ENCODE peak calls at places on chromosome 6, in nine cellular contexts. V is ovary, S is adrenal gland, I is HepG2, K is SJSA1, M is breast epithelium, L is PC-9, Z is upper lobe of right lung, X is IMR-90. C is an unnamed sample. For H3K36me3 and H3K4me1, the result is how much of the 10 kb centered on the place peaks cover.

GRCh38 chr6:107129370-107129925 is 14.1 kb upstream of the BEND3 start:
- DNase-seq in M (no peak), Z (no peak), V (no peak), I (no peak), L (no peak), X (no peak), S (peak), K (no peak), C (no peak)

GRCh38 chr6:30494275-30494990 is 5.1 kb downstream of the HLA-E start:
- DNase-seq in L (no peak), I (no peak), M (no peak), X (no peak), V (no peak), K (no peak), Z (no peak), S (no peak), C (no peak)

GRCh38 chr6:16338577-16339262 is 100.3 kb downstream of the GMPR start:
- DNase-seq in K (peak), L (peak), V (peak), I (no peak), Z (peak), S (peak), M (no peak), X (peak), C (no peak)

GRCh38 chr6:32329141-32329540 is 42.6 kb downstream of the TSBP1 start:
- DNase-seq in L (no peak), V (no peak), M (no peak), S (no peak), I (no peak), K (no peak), X (peak), Z (no peak), C (no peak)

GRCh38 chr6:165662671-165663282 is at the start of gene PDE10A:
- DNase-seq in I (no peak), K (no peak), S (no peak), M (no peak), Z (no peak), X (peak), V (peak), L (no peak), C (no peak)

GRCh38 chr6:33746036-33746600 is 587 bp downstream of the IP6K3 start:
- DNase-seq in Z (no peak), V (peak), I (no peak), S (no peak), X (peak), L (no peak), M (no peak), K (peak), C (no peak)

GRCh38 chr6:117513174-117513573 is 30.7 kb downstream of the DCBLD1 start:
- DNase-seq in S (no peak), Z (no peak), K (no peak), I (no peak), X (no peak), M (no peak), L (no peak), V (no peak), C (no peak)

GRCh38 chr6:129733290-129733689 is 23.3 kb upstream of the ARHGAP18 start:
- DNase-seq in V (no peak), L (no peak), X (no peak), K (no peak), M (no peak), I (peak), Z (no peak), S (no peak), C (no peak)

GRCh38 chr6:3209114-3210023 is 18.1 kb downstream of the TUBB2B start:
- DNase-seq in S (peak), M (no peak), X (peak), K (peak), I (peak), Z (no peak), V (no peak), L (peak), C (no peak)

GRCh38 chr6:32107447-32107846 is 1.7 kb downstream of the TNXB start:
- DNase-seq in I (no peak), Z (no peak), M (no peak), X (no peak), S (no peak), K (no peak), V (no peak), L (no peak), C (no peak)

GRCh38 chr6:73264446-73264845 is 1.4 kb upstream of the KHDC1 start:
- DNase-seq in L (peak), V (no peak), X (no peak), Z (no peak), S (no peak), K (no peak), M (no peak), I (no peak), C (no peak)

GRCh38 chr6:170429457-170429856 is 122.9 kb downstream of the FAM120B start:
- DNase-seq in K (no peak), M (no peak), S (no peak), I (peak), V (no peak), X (no peak), Z (no peak), L (no peak), C (no peak)

GRCh38 chr6:138817799-138818198 is 21.9 kb downstream of the ECT2L start:
- DNase-seq in I (no peak), Z (peak), S (no peak), L (peak), K (no peak), M (peak), V (no peak), X (peak), C (no peak)

GRCh38 chr6:35055906-35056305 is 85.2 kb downstream of the TCP11 start:
- DNase-seq in K (no peak), Z (no peak), M (no peak), V (no peak), I (no peak), L (no peak), S (no peak), X (no peak), C (no peak)
- H3K36me3 ChIP-seq in K (under half), Z (half or more), M (under half), V (under half), I (under half), L (under half), S (under half), X (under half), C (under half)

GRCh38 chr6:14874975-14875677 is 370.7 kb upstream of the JARID2 start:
- DNase-seq in V (no peak), L (no peak), X (no peak), Z (no peak), I (no peak), S (no peak), M (no peak), K (no peak), C (no peak)
- H3K4me1 ChIP-seq in V (under half), L (under half), X (under half), Z (under half), I (under half), S (under half), M (under half), K (under half), C (under half)

DNA sequence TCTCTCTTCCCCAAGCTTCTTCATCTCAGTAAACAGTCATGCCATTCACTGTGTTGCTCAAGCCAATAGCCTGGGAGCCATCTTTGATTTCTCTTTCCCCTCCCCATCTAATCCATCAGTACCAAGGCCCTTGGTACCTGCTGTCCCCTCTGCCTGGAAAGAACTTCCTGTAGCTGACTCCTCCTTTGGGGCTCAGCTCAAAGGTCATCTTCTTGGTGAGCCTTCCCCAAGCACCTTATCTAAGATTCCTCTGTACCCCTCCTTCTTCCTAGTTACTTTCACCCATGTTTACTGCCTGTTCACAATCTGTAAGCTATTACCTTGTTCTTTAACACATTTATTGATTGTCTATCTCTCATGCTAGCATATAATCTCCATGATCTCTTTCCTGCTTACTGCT is 3.5 kb downstream of the AARS2 start:
- DNase-seq in I (no peak), K (no peak), M (no peak), S (no peak), X (no peak), L (no peak), Z (no peak), V (no peak), C (no peak)
- H3K36me3 ChIP-seq in I (under half), K (half or more), M (under half), S (under half), X (under half), L (under half), Z (half or more), V (under half), C (half or more)

DNA sequence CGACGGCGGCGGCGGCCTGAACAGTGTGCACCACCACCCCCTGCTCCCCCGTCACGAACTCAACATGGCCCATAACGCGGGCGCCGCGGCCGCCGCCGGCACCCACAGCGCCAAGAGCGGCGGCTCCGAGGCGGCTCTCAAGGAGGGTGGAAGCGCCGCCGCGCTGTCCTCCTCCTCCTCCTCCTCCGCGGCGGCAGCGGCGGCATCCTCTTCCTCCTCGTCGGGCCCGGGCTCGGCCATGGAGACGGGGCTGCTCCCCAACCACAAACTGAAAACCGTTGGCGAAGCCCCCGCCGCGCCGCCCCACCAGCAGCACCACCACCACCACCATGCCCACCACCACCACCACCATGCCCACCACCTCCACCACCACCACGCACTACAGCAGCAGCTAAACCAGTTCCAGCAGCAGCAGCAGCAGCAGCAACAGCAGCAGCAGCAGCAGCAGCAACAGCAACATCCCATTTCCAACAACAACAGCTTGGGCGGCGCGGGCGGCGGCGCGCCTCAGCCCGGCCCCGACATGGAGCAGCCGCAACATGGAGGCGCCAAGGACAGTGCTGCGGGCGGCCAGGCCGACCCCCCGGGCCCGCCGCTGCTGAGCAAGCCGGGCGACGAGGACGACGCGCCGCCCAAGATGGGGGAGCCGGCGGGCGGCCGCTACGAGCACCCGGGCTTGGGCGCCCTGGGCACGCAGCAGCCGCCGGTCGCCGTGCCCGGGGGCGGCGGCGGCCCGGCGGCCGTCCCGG is 862 bp downstream of the ARID1B start:
- DNase-seq in I (peak), S (peak), X (peak), K (peak), Z (peak), L (peak), M (peak), V (peak), C (peak)
- H3K4me1 ChIP-seq in I (under half), S (under half), X (under half), K (under half), Z (under half), L (under half), M (under half), V (under half), C (under half)

DNA sequence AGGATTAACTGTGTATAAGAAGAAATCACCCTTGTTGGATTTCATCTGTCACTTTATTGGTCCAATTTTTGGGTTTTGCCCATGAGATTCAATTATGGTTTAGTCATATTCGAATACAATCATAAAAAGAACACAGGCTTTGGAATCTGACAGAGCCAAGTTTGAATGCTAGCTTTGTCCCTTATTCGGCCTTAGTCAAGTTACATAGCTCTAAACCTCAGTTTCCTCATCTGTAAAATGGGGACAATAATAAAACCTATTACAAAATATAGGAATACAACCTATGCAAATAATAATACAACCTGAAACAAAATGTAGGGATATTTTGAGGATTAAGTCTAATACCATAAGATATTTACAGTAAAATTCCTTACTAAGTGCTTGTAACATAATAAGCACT is 57.7 kb downstream of the PRPH2 start:
- DNase-seq in L (no peak), X (no peak), I (no peak), V (no peak), S (no peak), K (no peak), M (no peak), Z (no peak), C (no peak)
- H3K36me3 ChIP-seq in L (under half), X (under half), I (under half), V (under half), S (under half), K (half or more), M (under half), Z (half or more), C (half or more)

DNA sequence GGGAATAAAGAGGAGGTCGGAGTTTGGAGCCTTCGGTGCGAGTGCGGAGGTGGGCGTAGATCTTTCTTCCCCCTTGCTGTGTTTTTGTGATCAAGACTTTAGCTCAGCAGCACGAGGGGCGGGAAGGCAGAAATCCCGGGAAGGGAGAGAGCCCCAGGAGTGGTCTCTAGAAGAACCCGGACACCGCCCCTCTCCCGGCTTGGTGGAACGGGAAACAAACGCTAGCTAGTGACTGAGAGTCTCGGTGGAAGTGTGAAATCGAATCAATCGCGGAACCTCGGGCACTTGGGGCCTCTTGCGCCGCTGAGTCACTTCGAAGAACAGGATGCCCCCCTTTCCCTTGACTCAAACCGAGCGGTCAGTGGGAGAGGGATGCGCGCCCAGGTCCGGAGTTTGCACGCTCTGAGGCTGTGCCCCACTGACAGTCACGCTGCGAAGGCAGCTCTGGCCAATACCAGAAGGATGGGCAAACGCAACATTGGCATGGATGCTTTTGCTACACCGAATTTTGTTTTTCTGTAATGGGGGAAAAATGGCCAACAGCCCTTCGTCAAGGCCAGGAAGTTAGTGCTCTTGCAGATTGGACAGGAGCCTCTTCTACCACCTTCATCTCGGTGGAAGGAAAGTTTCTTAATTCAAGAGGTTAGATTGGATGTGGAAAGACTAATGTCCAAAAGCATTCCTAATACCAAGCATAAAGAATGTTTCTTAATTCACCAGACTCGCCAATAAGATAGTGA is 1.6 kb upstream of the OLIG3 start:
- DNase-seq in M (no peak), X (no peak), Z (no peak), S (no peak), V (no peak), I (no peak), K (no peak), L (no peak), C (no peak)
- H3K4me1 ChIP-seq in M (under half), X (under half), Z (under half), S (under half), V (under half), I (under half), K (under half), L (under half), C (under half)

C was measured in upper lobe of left lung.